ENCODE peak calls at places on chromosomes 12 and 14, in six cellular contexts. H is mammary epithelial cell, B is heart left ventricle, K is lower lobe of right lung, R is astrocyte of the cerebellum, F is BE2C. Q is an unnamed sample.

GRCh38 chr12:27385756-27386155 is 53.1 kb downstream of the BMAL2 start:
- DNase-seq in K (no peak), F (no peak), H (no peak), B (no peak), R (no peak), Q (no peak)

GRCh38 chr12:11545438-11546330 is 103.8 kb upstream of the ETV6 start:
- DNase-seq in B (no peak), R (no peak), F (peak), K (no peak), H (no peak), Q (no peak)

GRCh38 chr12:1719139-1719538 is 28.3 kb downstream of the ADIPOR2 start:
- DNase-seq in F (no peak), B (no peak), R (no peak), H (no peak), K (no peak), Q (no peak)

GRCh38 chr14:54683882-54684794 is 117.2 kb downstream of the SAMD4A start:
- DNase-seq in H (peak), F (peak), R (peak), K (no peak), B (peak), Q (peak)

GRCh38 chr12:2115101-2115845 is 62.5 kb downstream of the CACNA1C start:
- DNase-seq in F (no peak), H (no peak), R (no peak), K (no peak), B (no peak), Q (peak)

GRCh38 chr12:57579677-57580465 is 11.1 kb upstream of the PIP4K2C start:
- DNase-seq in K (no peak), B (no peak), R (no peak), H (no peak), F (no peak), Q (no peak)

GRCh38 chr14:75252254-75252837 is 26.3 kb upstream of the FOS start:
- DNase-seq in H (peak), B (no peak), R (no peak), K (no peak), F (no peak), Q (no peak)

GRCh38 chr12:89947437-89948265 is 239.0 kb upstream of the ATP2B1 start:
- DNase-seq in B (no peak), K (no peak), H (peak), R (peak), F (no peak), Q (no peak)

GRCh38 chr14:22478670-22479069 is 110.4 kb downstream of the DAD1 start:
- DNase-seq in H (no peak), K (no peak), F (peak), R (no peak), B (peak), Q (peak)

GRCh38 chr12:107818984-107819383 is 44.5 kb downstream of the ASCL4 start:
- DNase-seq in K (no peak), R (peak), F (no peak), H (peak), B (no peak), Q (no peak)

GRCh38 chr14:20683896-20684661 is at the start of gene RNASE4:
- DNase-seq in F (peak), H (peak), B (peak), R (peak), K (peak), Q (peak)

GRCh38 chr14:60867503-60868172 is 113.2 kb downstream of the TRMT5 start:
- DNase-seq in K (no peak), H (no peak), R (no peak), B (no peak), F (no peak), Q (no peak)

GRCh38 chr12:133203344-133204263 is 22.3 kb downstream of the ZNF268 start:
- DNase-seq in K (no peak), B (no peak), H (no peak), R (no peak), F (no peak), Q (no peak)

GRCh38 chr14:72638021-72638420 is 255.9 kb downstream of the DPF3 start:
- DNase-seq in R (no peak), K (no peak), F (no peak), B (peak), H (peak), Q (no peak)

GRCh38 chr12:14974633-14975032 is 1.8 kb downstream of the PDE6H start:
- DNase-seq in R (no peak), H (no peak), K (no peak), F (no peak), B (no peak), Q (no peak)

GRCh38 chr12:57118711-57119271 is 7.6 kb upstream of the STAT6 start:
- DNase-seq in H (peak), R (no peak), B (no peak), K (no peak), F (no peak), Q (peak)

GRCh38 chr12:116712458-116713303 is 25.2 kb downstream of the SPRING1 start:
- DNase-seq in K (no peak), F (peak), H (peak), B (no peak), R (no peak), Q (no peak)

DNA sequence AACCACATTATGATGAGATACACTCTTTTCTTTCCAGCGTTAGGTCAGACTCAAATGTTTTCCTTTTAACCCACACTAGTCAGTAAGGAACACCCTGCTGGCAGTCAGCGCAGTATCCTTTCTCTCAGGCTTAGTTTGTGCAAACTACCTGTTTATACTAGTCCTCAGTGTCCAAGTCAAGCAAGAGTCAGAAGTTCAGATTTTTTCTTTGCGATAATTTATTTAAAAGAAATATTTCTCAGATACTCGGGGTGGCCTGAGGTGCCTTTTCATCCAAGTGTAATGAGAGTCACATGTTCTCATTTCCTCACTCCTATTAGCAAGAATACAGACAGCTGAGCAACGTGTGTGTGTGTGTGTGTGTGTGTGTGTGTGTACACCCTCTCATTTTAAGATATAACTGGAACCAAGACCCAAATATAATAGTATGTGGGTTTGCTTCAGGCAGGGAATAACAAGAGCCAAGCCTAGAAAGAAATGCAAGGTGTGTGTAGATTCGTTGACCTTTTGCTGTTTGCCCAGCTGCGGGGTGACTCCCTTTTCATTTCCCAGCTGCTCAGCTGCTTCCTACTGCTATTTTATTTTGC is 182.7 kb downstream of the KICS2 start:
- DNase-seq in K (no peak), H (peak), R (peak), F (no peak), B (no peak), Q (no peak)
- H3K4me3 ChIP-seq in K (no peak), H (peak), R (no peak), F (peak), B (peak), Q (peak)

DNA sequence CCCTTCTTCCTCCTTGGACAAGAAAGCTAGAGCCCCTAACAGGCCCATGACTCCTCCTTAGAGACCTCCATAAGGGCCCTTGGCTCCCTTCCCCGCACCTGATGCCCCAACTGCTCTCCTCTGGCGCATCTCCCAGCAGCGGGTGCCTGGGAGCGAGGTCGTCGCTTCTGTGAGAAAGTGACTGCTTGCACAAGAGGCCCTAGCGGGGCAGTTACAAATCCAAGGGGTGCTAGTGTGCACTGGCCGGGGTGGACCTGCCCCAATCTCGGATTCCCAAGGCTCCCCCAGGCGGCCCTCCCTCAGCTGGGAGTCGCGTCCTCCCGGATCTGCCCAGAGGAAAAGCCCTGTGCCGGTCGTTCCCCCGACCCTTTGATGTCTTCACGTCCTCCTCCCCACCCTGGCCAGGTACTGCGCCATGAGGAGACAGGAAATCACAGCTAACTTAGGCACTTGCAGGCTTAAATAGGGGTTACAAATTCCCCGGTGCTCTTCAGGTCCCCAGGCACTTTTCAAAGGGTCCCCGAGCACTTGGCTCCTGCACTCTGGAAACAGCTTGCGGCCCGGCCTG is 2.8 kb downstream of the NKX2-8 start:
- DNase-seq in H (no peak), K (no peak), F (no peak), B (no peak), R (no peak), Q (no peak)
- H3K4me3 ChIP-seq in H (no peak), K (no peak), F (no peak), B (no peak), R (no peak), Q (no peak)

DNA sequence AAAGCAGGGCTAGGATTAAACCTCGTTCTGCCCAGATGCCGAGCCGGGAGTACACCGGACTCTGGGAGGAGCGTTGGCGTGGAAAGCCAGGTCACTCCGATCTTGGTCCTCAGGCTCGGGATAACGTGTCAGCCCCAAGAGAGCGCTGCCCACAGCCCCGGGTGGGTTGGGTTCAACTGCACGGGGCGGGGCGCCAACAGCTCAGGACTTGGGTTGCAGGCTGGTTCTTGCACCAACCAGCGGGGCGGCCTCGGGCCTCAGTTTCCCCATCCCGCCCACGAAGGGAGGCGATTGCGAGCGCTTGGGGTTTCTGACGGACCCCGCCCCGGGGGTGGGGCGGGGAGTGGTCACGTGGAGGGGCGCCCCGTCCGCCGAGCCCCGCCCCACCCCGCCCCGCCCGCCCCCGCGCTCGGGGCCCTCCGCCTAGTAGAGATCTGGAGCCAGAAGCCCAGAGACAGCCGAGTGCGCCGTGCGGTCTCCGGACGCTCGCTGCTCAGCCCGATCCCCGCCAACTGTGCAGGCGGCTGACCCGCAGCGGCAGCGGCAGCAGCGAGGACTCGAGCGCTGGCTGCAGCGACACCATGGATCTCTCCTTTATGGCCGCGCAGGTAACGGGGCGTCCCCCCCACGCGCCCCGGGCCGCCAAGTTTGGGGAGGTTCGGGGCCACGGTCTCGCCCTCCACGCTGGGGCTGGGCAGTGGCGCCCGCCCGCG is at the start of gene C14orf132:
- DNase-seq in H (peak), R (no peak), K (peak), B (peak), F (peak), Q (peak)
- H3K4me3 ChIP-seq in H (peak), R (peak), K (peak), B (peak), F (peak), Q (peak)

GRCh38 chr14:50232276-50232642 is 881 bp upstream of the SOS2 start:
- DNase-seq in H (no peak), R (no peak), K (no peak), F (no peak), B (no peak), Q (no peak)

GRCh38 chr14:50231475-50232275 is at the start of gene SOS2:
- DNase-seq in K (peak), H (peak), B (peak), R (peak), F (peak), Q (peak)

GRCh38 chr14:50230601-50231474 is 540 bp downstream of the SOS2 start:
- DNase-seq in H (peak), B (peak), F (peak), K (peak), R (peak), Q (peak)

GRCh38 chr14:50228313-50228712 is 3.1 kb downstream of the SOS2 start:
- DNase-seq in R (no peak), B (no peak), F (no peak), K (no peak), H (no peak), Q (no peak)

DNA sequence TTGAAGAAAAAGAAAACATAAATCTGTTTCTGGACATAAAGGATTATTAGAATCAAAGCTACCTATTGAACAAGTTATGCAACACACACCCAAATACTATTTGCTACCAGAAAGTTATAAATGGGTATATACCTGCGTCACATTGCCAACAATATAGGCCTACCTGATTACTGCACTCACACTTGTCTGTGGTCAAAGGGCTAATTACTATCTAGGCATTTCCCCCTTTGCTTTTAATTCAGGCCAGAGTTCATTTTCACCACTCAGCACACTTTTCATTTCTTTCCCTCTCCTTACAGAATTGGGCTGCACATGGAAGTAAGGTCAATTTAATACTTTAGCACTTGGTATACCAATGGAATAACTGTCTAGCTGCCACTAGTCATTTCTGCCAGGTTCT is 1.7 kb downstream of the SOS2 start:
- DNase-seq in R (no peak), H (no peak), K (no peak), F (no peak), B (no peak), Q (no peak)
- H3K4me3 ChIP-seq in R (peak), H (peak), K (peak), F (peak), B (peak), Q (peak)

Q was measured in right cardiac atrium.